ENCODE peak calls at places on chromosome 1, in seven cellular contexts. D is COR-L47; C is mucosa of descending colon; Z is C1 segment of cervical spinal cord; K is NCI-H1105; F is CD8-positive, alpha-beta memory T cell; I is fibroblast of mammary gland. U is an unnamed sample.
A peak's percentile ranks its signal among the peaks of the same experiment; 100 is the strongest.

GRCh38 chr1:196590959-196591358 is 17.3 kb downstream of the KCNT2 start:
- DNase-seq in I (no peak), D (no peak), C (no peak), K (no peak), F (no peak), Z (no peak), U (no peak)

GRCh38 chr1:224933584-224933983 is 4.1 kb downstream of the DNAH14 start:
- DNase-seq in Z (no peak), K (no peak), I (no peak), F (no peak), D (no peak), C (no peak), U (no peak)

GRCh38 chr1:202765726-202766125 is 42.5 kb downstream of the KDM5B start:
- DNase-seq in D (no peak), Z (no peak), F (no peak), C (no peak), I (peak; percentile 16), K (no peak), U (no peak)

GRCh38 chr1:228964178-228964819 is 229.0 kb downstream of the RHOU start:
- DNase-seq in C (no peak), D (no peak), F (no peak), K (no peak), I (peak; percentile 69), Z (no peak), U (no peak)

GRCh38 chr1:232953176-232953524 is 2.7 kb downstream of the NTPCR start:
- DNase-seq in K (no peak), Z (no peak), I (no peak), D (no peak), F (no peak), C (no peak), U (no peak)

GRCh38 chr1:195012995-195013394 is 1595.2 kb downstream of the KCNT2 start:
- DNase-seq in D (no peak), I (no peak), F (no peak), K (no peak), Z (no peak), C (no peak), U (no peak)

GRCh38 chr1:63463248-63463647 is 59.8 kb downstream of the ITGB3BP start:
- DNase-seq in D (no peak), K (no peak), Z (no peak), I (peak; percentile 74), F (no peak), C (no peak), U (no peak)

GRCh38 chr1:203765029-203765837 is at the start of gene LAX1:
- DNase-seq in K (no peak), Z (no peak), D (no peak), I (no peak), C (no peak), F (peak; percentile 74), U (no peak)

GRCh38 chr1:206501881-206502280 is 5.5 kb upstream of the RASSF5 start:
- DNase-seq in I (no peak), Z (no peak), D (no peak), C (peak; percentile 7), F (no peak), K (no peak), U (no peak)

GRCh38 chr1:212285685-212286436 is 651 bp downstream of the PPP2R5A start:
- DNase-seq in Z (peak; percentile 45), D (peak; percentile 52), C (peak; percentile 83), K (peak; percentile 61), I (peak; percentile 40), F (peak; percentile 82), U (peak; percentile 59)

GRCh38 chr1:43914576-43915525 is 18.8 kb upstream of the ARTN start:
- DNase-seq in F (no peak), C (no peak), Z (no peak), K (no peak), I (no peak), D (no peak), U (no peak)

GRCh38 chr1:37995773-37996379 is 6.1 kb upstream of the SF3A3 start:
- DNase-seq in C (peak; percentile 73), I (peak; percentile 97), Z (no peak), D (peak; percentile 29), K (peak; percentile 81), F (no peak), U (no peak)

GRCh38 chr1:203046984-203047630 is 20.8 kb downstream of the PPFIA4 start:
- DNase-seq in K (no peak), F (no peak), Z (no peak), C (no peak), I (peak; percentile 85), D (no peak), U (no peak)

GRCh38 chr1:198629610-198630009 is 9.2 kb upstream of the PTPRC start:
- DNase-seq in Z (no peak), F (no peak), K (no peak), D (no peak), C (no peak), I (no peak), U (no peak)

GRCh38 chr1:106746448-106747085 is 309.9 kb upstream of the PRMT6 start:
- DNase-seq in I (no peak), Z (no peak), F (no peak), K (no peak), D (peak; percentile 81), C (no peak), U (no peak)

GRCh38 chr1:119000371-119001180 is 12.4 kb upstream of the TBX15 start:
- DNase-seq in I (no peak), C (no peak), D (no peak), Z (no peak), K (no peak), F (no peak), U (no peak)

GRCh38 chr1:233745114-233745513 is 131.2 kb downstream of the KCNK1 start:
- DNase-seq in F (no peak), K (no peak), I (no peak), D (no peak), Z (no peak), C (no peak), U (no peak)

GRCh38 chr1:11759791-11760190 is 2.2 kb upstream of the C1orf167 start:
- DNase-seq in K (no peak), D (no peak), Z (no peak), I (no peak), C (no peak), F (no peak), U (no peak)

GRCh38 chr1:167136191-167136614 is 42.3 kb downstream of the STYXL2 start:
- DNase-seq in C (peak; percentile 53), D (no peak), F (no peak), K (no peak), Z (no peak), I (peak; percentile 83), U (peak; percentile 52)

GRCh38 chr1:226882187-226882586 is 11.8 kb downstream of the PSEN2 start:
- DNase-seq in F (peak; percentile 23), Z (no peak), D (no peak), C (no peak), I (no peak), K (peak; percentile 5), U (no peak)

GRCh38 chr1:182584746-182585145 is 4.3 kb downstream of the RNASEL start:
- DNase-seq in K (no peak), D (no peak), C (no peak), Z (no peak), I (no peak), F (no peak), U (no peak)

GRCh38 chr1:26336477-26337205 is 17.3 kb downstream of the CRYBG2 start:
- DNase-seq in D (peak; percentile 82), K (peak; percentile 92), Z (no peak), F (peak; percentile 76), C (peak; percentile 97), I (no peak), U (no peak)

GRCh38 chr1:59329412-59330053 is 32.6 kb downstream of the FGGY start:
- DNase-seq in D (no peak), K (no peak), C (no peak), F (no peak), I (no peak), Z (no peak), U (no peak)

GRCh38 chr1:155219592-155220031 is 11.1 kb downstream of the MTX1 start:
- DNase-seq in I (no peak), D (no peak), K (peak; percentile 51), Z (peak; percentile 49), F (no peak), C (no peak), U (peak; percentile 6)

GRCh38 chr1:115545791-115546733 is 95.7 kb upstream of the VANGL1 start:
- DNase-seq in F (no peak), C (peak; percentile 39), D (no peak), Z (no peak), K (no peak), I (peak; percentile 91), U (peak; percentile 13)

GRCh38 chr1:210726621-210727020 is 397.9 kb downstream of the HHAT start:
- DNase-seq in I (peak; percentile 5), C (peak; percentile 33), F (no peak), Z (no peak), K (no peak), D (no peak), U (no peak)

GRCh38 chr1:24765308-24765988 is 20.2 kb downstream of the CLIC4 start:
- DNase-seq in K (no peak), Z (no peak), F (no peak), C (no peak), D (no peak), I (peak; percentile 68), U (no peak)

GRCh38 chr1:224506141-224506814 is 71.7 kb upstream of the WDR26 start:
- DNase-seq in I (peak; percentile 48), D (no peak), K (no peak), Z (no peak), F (no peak), C (no peak), U (no peak)

GRCh38 chr1:219185486-219186117 is 11.9 kb downstream of the LYPLAL1 start:
- DNase-seq in Z (no peak), D (no peak), F (no peak), I (peak; percentile 55), C (no peak), K (no peak), U (no peak)

GRCh38 chr1:185739967-185740366 is 5.8 kb downstream of the HMCN1 start:
- DNase-seq in C (no peak), F (no peak), K (no peak), I (peak; percentile 20), Z (no peak), D (no peak), U (no peak)